ENCODE peak calls at places on chromosomes 16 and 17, in six cellular contexts. O is neuronal stem cell, R is H1, M is IMR-90, H is mesenchymal stem cell, A is trophoblast cell. Z is an unnamed sample.
A peak's percentile ranks its signal among the peaks of the same experiment; 100 is the strongest.

GRCh38 chr17:44522883-44523671 is 19.9 kb upstream of the GPATCH8 start:
- DNase-seq in O (no peak), M (peak; percentile 61), R (peak; percentile 94), H (peak; percentile 58), A (peak; percentile 86), Z (peak; percentile 92)

GRCh38 chr17:62681061-62681938 is 53.8 kb downstream of the MRC2 start:
- DNase-seq in O (no peak), H (no peak), R (no peak), A (no peak), M (no peak), Z (peak; percentile 34)

GRCh38 chr16:88905563-88905962 is 39.1 kb upstream of the PABPN1L start:
- DNase-seq in H (no peak), O (no peak), A (no peak), M (no peak), R (peak; percentile 82), Z (peak; percentile 76)

GRCh38 chr17:10114931-10115535 is 83.4 kb downstream of the GAS7 start:
- DNase-seq in A (peak; percentile 90), M (peak; percentile 97), R (no peak), O (no peak), H (peak; percentile 99), Z (no peak)

GRCh38 chr17:50533720-50534148 is 1.2 kb downstream of the EPN3 start:
- DNase-seq in H (no peak), R (peak; percentile 69), M (peak; percentile 33), O (no peak), A (no peak), Z (no peak)

GRCh38 chr16:68490829-68491575 is 42.7 kb upstream of the SMPD3 start:
- DNase-seq in M (peak; percentile 61), A (peak; percentile 84), H (no peak), R (no peak), O (no peak), Z (peak; percentile 48)

GRCh38 chr16:72236866-72237265 is 64.9 kb upstream of the PMFBP1 start:
- DNase-seq in H (no peak), A (no peak), R (no peak), M (no peak), O (no peak), Z (no peak)

GRCh38 chr16:57635266-57636097 is 7.1 kb downstream of the ADGRG1 start:
- DNase-seq in A (no peak), M (no peak), R (no peak), H (no peak), O (no peak), Z (no peak)

GRCh38 chr17:42407289-42407836 is 15.7 kb downstream of the CAVIN1 start:
- DNase-seq in A (no peak), O (no peak), M (peak; percentile 39), R (peak; percentile 72), H (no peak), Z (peak; percentile 91)

GRCh38 chr17:82213251-82214011 is 789 bp upstream of the CCDC57 start:
- DNase-seq in A (peak; percentile 64), H (peak; percentile 89), M (peak; percentile 89), R (peak; percentile 73), O (no peak), Z (no peak)

GRCh38 chr17:78144146-78144719 is 2.0 kb upstream of the C17orf99 start:
- DNase-seq in O (no peak), M (peak; percentile 76), A (peak; percentile 48), R (no peak), H (peak; percentile 77), Z (no peak)

GRCh38 chr17:73320601-73321264 is 8.9 kb upstream of the CDC42EP4 start:
- DNase-seq in R (no peak), M (no peak), O (no peak), H (no peak), A (no peak), Z (peak; percentile 27)

GRCh38 chr17:43576563-43577229 is 30.6 kb upstream of the ETV4 start:
- DNase-seq in A (peak; percentile 89), H (peak; percentile 67), O (peak; percentile 89), M (peak; percentile 77), R (peak; percentile 84), Z (peak; percentile 92)

GRCh38 chr17:79179334-79179733 is 104.7 kb downstream of the ENGASE start:
- DNase-seq in H (no peak), M (no peak), O (no peak), R (no peak), A (no peak), Z (no peak)

GRCh38 chr17:83149761-83150251 is 70.4 kb downstream of the METRNL start:
- DNase-seq in M (peak; percentile 40), O (no peak), A (no peak), R (no peak), H (no peak), Z (peak; percentile 25)

GRCh38 chr17:3867606-3868005 is 21.6 kb upstream of the NCBP3 start:
- DNase-seq in O (no peak), R (no peak), M (no peak), A (no peak), H (no peak), Z (no peak)

GRCh38 chr16:2090481-2090797 is 42.7 kb downstream of the TSC2 start:
- DNase-seq in M (no peak), A (no peak), O (no peak), R (no peak), H (no peak), Z (no peak)

GRCh38 chr16:2093793-2094192 is 41.9 kb downstream of the PKD1 start:
- DNase-seq in H (no peak), A (no peak), R (no peak), M (no peak), O (no peak), Z (no peak)

GRCh38 chr16:2090819-2091721 is 43.3 kb downstream of the TSC2 start:
- DNase-seq in A (peak; percentile 76), H (peak; percentile 79), O (peak; percentile 87), M (no peak), R (peak; percentile 97), Z (peak; percentile 91)

GRCh38 chr16:2092866-2093265 is 42.8 kb downstream of the PKD1 start:
- DNase-seq in R (no peak), H (no peak), O (no peak), M (no peak), A (no peak), Z (no peak)

DNA sequence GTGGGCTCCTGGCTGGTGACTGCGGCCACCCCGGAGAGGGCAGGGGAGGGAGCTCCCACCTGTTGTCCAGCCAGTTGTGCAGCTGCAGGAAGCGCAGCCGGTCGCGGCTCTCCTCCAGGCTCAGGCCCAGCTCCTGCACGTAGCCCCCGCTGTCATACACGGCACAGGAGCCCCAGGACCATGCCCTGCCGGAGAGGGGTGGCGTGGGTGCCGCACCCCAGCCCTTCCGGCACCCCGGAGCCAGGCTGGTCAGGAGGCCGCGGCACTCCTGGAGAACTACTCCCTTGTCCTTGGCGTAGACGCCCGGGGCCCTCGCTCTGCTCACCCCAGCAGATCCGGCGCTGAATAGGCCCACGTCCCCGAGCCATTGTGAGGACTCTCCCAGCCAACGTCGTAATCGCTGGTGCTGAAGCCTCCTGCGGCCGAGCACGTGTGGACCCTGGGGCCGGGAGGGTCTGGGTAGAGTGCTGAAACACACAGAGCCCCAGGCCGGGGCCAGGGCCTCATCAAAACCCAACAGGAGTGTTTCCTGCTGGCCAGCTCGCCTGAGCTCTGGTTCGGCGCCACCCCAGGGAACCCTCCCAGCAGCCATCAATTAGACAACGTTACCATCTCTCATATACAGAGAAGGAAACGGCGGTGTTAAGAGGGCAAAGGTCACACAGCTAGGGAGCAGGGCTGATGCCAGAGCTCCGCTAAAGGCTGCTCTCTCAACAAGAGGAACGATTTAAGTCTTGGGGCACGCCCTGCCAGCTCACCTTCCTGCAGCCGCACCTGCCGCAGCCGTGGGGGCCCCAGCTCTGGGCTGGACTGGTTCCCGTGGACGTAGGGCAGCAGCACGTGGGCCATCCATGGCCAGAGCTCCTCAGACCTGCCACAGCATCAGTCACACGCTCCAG is 43.7 kb downstream of the PKD1 start:
- DNase-seq in R (peak; percentile 71), A (no peak), H (peak; percentile 13), M (no peak), O (no peak), Z (peak; percentile 50)
- H4K91ac ChIP-seq in R (no peak overlapping the region), A (peak overlapping the region; percentile 38), H (peak overlapping the region; percentile 86), M (no peak overlapping the region), O (no peak overlapping the region), Z (no peak overlapping the region)

GRCh38 chr17:33551075-33551474 is 258.0 kb upstream of the ASIC2 start:
- DNase-seq in H (no peak), M (no peak), O (no peak), A (peak; percentile 51), R (no peak), Z (no peak)
- H4K91ac ChIP-seq in H (no peak overlapping the region), M (no peak overlapping the region), O (no peak overlapping the region), A (no peak overlapping the region), R (no peak overlapping the region), Z (no peak overlapping the region)

GRCh38 chr16:9371713-9372448 is 280.4 kb downstream of the HAPSTR1 start:
- DNase-seq in A (no peak), H (no peak), M (no peak), O (no peak), R (no peak), Z (no peak)
- H4K91ac ChIP-seq in A (no peak overlapping the region), H (no peak overlapping the region), M (no peak overlapping the region), O (no peak overlapping the region), R (no peak overlapping the region), Z (no peak overlapping the region)

GRCh38 chr16:29025218-29025617 is 40.4 kb downstream of the LAT start:
- DNase-seq in H (no peak), M (no peak), R (no peak), A (no peak), O (no peak), Z (no peak)
- H4K91ac ChIP-seq in H (no peak overlapping the region), M (no peak overlapping the region), R (no peak overlapping the region), A (no peak overlapping the region), O (no peak overlapping the region), Z (no peak overlapping the region)

DNA sequence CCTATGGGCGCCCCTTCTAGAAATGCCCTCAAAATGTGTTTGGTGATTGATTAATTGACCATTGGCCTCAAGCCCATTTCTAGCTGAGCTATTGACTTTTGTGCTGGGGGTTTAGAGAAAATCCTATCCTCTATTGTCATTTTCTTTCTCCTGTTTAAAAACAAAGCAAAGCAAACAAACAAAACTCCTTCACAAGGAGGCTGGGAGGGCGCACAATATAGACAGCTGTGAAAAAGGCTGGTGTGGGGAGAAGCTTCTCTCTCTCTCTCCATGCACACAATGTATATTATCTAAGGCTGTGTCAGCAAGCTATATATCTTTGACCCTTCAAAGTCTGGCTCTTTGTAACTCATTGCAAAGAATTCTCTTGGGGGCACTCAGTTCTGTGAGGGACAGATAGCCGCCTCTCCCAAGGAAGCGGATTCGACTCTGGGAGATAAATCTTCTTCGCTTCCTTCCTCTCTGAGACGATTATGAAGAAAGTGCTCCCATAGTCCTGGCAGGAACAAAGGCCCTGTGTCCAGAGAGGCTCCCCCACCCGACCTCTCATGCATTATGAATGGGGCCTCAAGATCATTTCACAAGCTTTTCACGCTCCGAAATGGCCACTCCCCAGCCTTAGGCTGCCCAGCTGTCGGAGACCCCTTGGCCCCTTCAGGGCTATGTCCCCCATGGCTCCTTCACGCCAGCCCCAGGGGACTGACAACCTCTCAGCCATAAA is 33.1 kb upstream of the MEAK7 start:
- DNase-seq in M (no peak), O (no peak), H (peak; percentile 38), A (no peak), R (no peak), Z (no peak)
- H4K91ac ChIP-seq in M (peak overlapping the region; percentile 22), O (no peak overlapping the region), H (peak overlapping the region; percentile 94), A (no peak overlapping the region), R (no peak overlapping the region), Z (no peak overlapping the region)

GRCh38 chr17:32759476-32759875 is 117.4 kb downstream of the MYO1D start:
- DNase-seq in H (no peak), O (no peak), R (no peak), A (no peak), M (no peak), Z (no peak)
- H4K91ac ChIP-seq in H (no peak overlapping the region), O (no peak overlapping the region), R (no peak overlapping the region), A (no peak overlapping the region), M (no peak overlapping the region), Z (no peak overlapping the region)

Z was measured in H9.